ENCODE peak calls at places on chromosomes 6 and 20, in ten cellular contexts. W is non-pigmented ciliary epithelial cell; I is CD8-positive, alpha-beta T cell; O is germinal center; Z is activated CD4-positive, alpha-beta T cell treated with anti-CD3 and anti-CD28 coated beads for 24 hours; T is mucosa of descending colon; L is H54; J is RCC 7860; X is progenitor cell of endocrine pancreas; P is aorta. V is an unnamed sample.

GRCh38 chr6:88983532-88983931 is 20.1 kb upstream of the RNGTT start:
- DNase-seq in P (no peak), Z (no peak), X (no peak), O (no peak), T (no peak), L (no peak), J (no peak), W (no peak), I (no peak), V (no peak)

GRCh38 chr6:114007451-114007953 is 36.6 kb upstream of the HDAC2 start:
- DNase-seq in J (no peak), L (no peak), P (no peak), X (no peak), I (no peak), O (no peak), T (no peak), Z (peak; percentile 2), W (no peak), V (no peak)

GRCh38 chr6:75755704-75756103 is 6.7 kb downstream of the MYO6 start:
- DNase-seq in L (no peak), P (no peak), O (no peak), Z (no peak), I (no peak), X (no peak), J (no peak), T (no peak), W (no peak), V (no peak)

GRCh38 chr20:43849496-43850197 is 65.0 kb upstream of the TOX2 start:
- DNase-seq in X (no peak), Z (no peak), P (no peak), W (no peak), O (no peak), I (no peak), J (no peak), L (peak; percentile 36), T (no peak), V (no peak)

GRCh38 chr6:151992091-151992490 is 184.6 kb downstream of the ESR1 start:
- DNase-seq in P (no peak), X (no peak), W (no peak), O (no peak), L (no peak), I (no peak), J (no peak), Z (no peak), T (no peak), V (no peak)

GRCh38 chr6:116059713-116060571 is 749 bp downstream of the FRK start:
- DNase-seq in T (peak; percentile 43), J (no peak), P (peak; percentile 32), X (no peak), O (no peak), I (no peak), W (no peak), Z (no peak), L (no peak), V (peak; percentile 7)

GRCh38 chr20:38435555-38435939 is 419 bp upstream of the SNHG17 start:
- DNase-seq in Z (no peak), W (peak; percentile 68), L (no peak), P (no peak), J (peak; percentile 63), O (no peak), T (no peak), I (no peak), X (no peak), V (no peak)

GRCh38 chr20:43716123-43716522 is 10.7 kb downstream of the GTSF1L start:
- DNase-seq in W (no peak), I (no peak), O (no peak), X (no peak), L (no peak), J (no peak), T (no peak), Z (no peak), P (no peak), V (no peak)

GRCh38 chr20:49810491-49811190 is 2.0 kb upstream of the SLC9A8 start:
- DNase-seq in J (no peak), L (no peak), O (no peak), T (no peak), X (no peak), I (no peak), W (no peak), P (no peak), Z (no peak), V (no peak)